ENCODE peak calls at places on chromosome 18, in five cellular contexts. G is PC-3, X is endodermal cell, J is MM.1S, R is left ventricle myocardium inferior. M is an unnamed sample.

GRCh38 chr18:11859282-11859797 is 8.1 kb downstream of the CHMP1B start:
- DNase-seq in G (peak), X (peak), J (no peak), R (no peak), M (no peak)

GRCh38 chr18:22191986-22192385 is 22.6 kb downstream of the GATA6 start:
- DNase-seq in G (no peak), X (peak), J (no peak), R (no peak), M (no peak)

GRCh38 chr18:45324489-45325111 is 290.7 kb upstream of the SLC14A2 start:
- DNase-seq in G (peak), X (peak), J (no peak), R (peak), M (no peak)

GRCh38 chr18:11801573-11801972 is 49.6 kb upstream of the CHMP1B start:
- DNase-seq in G (no peak), X (no peak), J (no peak), R (no peak), M (no peak)

GRCh38 chr18:48781041-48781989 is 169.4 kb downstream of the SMAD7 start:
- DNase-seq in G (no peak), X (no peak), J (no peak), R (peak), M (no peak)

GRCh38 chr18:38076346-38077053 is 510.9 kb upstream of the CELF4 start:
- DNase-seq in G (no peak), X (no peak), J (no peak), R (no peak), M (no peak)

GRCh38 chr18:22683196-22683676 is 249.9 kb upstream of the RBBP8 start:
- DNase-seq in G (peak), X (no peak), J (no peak), R (peak), M (no peak)

GRCh38 chr18:64592246-64592645 is 443.4 kb upstream of the LINC00305 start:
- DNase-seq in G (no peak), X (no peak), J (no peak), R (no peak), M (no peak)

GRCh38 chr18:77014538-77014937 is 118.0 kb downstream of the MBP start:
- DNase-seq in G (no peak), X (no peak), J (no peak), R (peak), M (no peak)

GRCh38 chr18:34707670-34708069 is 2.4 kb upstream of the DTNA start:
- DNase-seq in G (peak), X (peak), J (no peak), R (no peak), M (no peak)

GRCh38 chr18:58583569-58583968 is 45.3 kb downstream of the ALPK2 start:
- DNase-seq in G (no peak), X (no peak), J (no peak), R (no peak), M (no peak)

GRCh38 chr18:8526316-8526715 is 82.9 kb upstream of the RAB12 start:
- DNase-seq in G (no peak), X (no peak), J (no peak), R (no peak), M (no peak)

GRCh38 chr18:12518326-12518725 is 110.6 kb downstream of the PRELID3A start:
- DNase-seq in G (no peak), X (no peak), J (no peak), R (no peak), M (no peak)

GRCh38 chr18:44635546-44635945 is 45.1 kb upstream of the SETBP1 start:
- DNase-seq in G (no peak), X (no peak), J (no peak), R (no peak), M (no peak)

GRCh38 chr18:3400567-3401296 is 49.2 kb upstream of the TGIF1 start:
- DNase-seq in G (no peak), X (no peak), J (no peak), R (no peak), M (no peak)

GRCh38 chr18:34639662-34640061 is 70.4 kb upstream of the DTNA start:
- DNase-seq in G (no peak), X (no peak), J (no peak), R (no peak), M (no peak)

GRCh38 chr18:69974365-69974764 is 26.7 kb upstream of the CD226 start:
- DNase-seq in G (peak), X (no peak), J (no peak), R (no peak), M (no peak)

GRCh38 chr18:57906852-57907251 is 103.7 kb upstream of the ATP8B1 start:
- DNase-seq in G (peak), X (peak), J (no peak), R (no peak), M (no peak)

GRCh38 chr18:74901347-74902169 is 303.9 kb downstream of the ZNF407 start:
- DNase-seq in G (no peak), X (no peak), J (no peak), R (no peak), M (no peak)

GRCh38 chr18:9708057-9708881 is at the start of gene RAB31:
- DNase-seq in G (peak), X (peak), J (peak), R (peak), M (no peak)

GRCh38 chr18:8908792-8909510 is 193.5 kb upstream of the NDUFV2 start:
- DNase-seq in G (no peak), X (no peak), J (no peak), R (no peak), M (no peak)

GRCh38 chr18:66655407-66655806 is 51.5 kb upstream of the CDH19 start:
- DNase-seq in G (no peak), X (no peak), J (no peak), R (no peak), M (no peak)
- H3K4me3 ChIP-seq in G (no peak), X (no peak), J (no peak), R (no peak), M (no peak)

GRCh38 chr18:46950064-46950656 is 32.8 kb downstream of the KATNAL2 start:
- DNase-seq in G (peak), X (no peak), J (peak), R (no peak), M (no peak)
- TF ChIP-seq CTCF in G (peak), X (peak), J (peak), R (peak), M (peak)

DNA sequence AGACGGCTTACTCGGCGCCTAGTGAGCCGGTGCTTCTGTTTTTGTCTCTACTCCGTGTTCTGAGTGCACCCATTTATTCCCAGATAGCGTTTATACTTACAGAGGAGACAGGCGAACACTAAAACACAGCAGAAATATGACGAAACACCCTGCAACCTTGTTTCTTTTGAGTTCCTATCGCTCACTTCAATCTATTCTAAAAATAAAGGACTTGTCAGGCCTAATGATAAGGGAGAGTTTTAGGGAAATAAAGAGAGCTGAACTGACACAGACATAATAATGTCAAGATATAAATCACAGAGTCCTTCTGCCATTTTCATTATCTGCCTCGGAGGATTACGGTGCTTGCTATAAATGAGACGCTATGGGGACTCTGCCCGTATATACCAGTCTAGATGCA is 659.7 kb upstream of the SALL3 start:
- DNase-seq in G (no peak), X (no peak), J (no peak), R (no peak), M (no peak)
- H3K4me3 ChIP-seq in G (no peak), X (no peak), J (no peak), R (no peak), M (no peak)

GRCh38 chr18:51135795-51136194 is 61.7 kb downstream of the MEX3C start:
- DNase-seq in G (peak), X (peak), J (no peak), R (no peak), M (no peak)
- TF ChIP-seq CTCF in G (no peak), X (peak), J (peak), R (peak), M (peak)

GRCh38 chr18:79489048-79489899 is 93.5 kb downstream of the NFATC1 start:
- DNase-seq in G (no peak), X (no peak), J (no peak), R (peak), M (no peak)
- H3K4me3 ChIP-seq in G (no peak), X (no peak), J (no peak), R (no peak), M (no peak)

DNA sequence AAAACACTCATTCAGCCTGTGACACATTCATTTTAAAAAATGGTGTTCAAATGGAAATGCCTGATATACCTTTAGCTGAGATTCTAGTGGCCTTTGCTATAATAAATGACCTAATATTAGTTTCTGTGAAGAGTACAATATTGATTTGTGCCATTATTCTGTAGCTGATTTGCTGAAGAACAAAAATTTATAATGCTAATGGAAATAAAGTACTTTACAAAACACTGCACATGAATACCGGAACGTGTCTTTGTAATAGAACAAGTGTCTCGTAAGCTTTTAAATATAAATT is 138.7 kb downstream of the WDR7 start:
- DNase-seq in G (no peak), X (no peak), J (no peak), R (no peak), M (no peak)
- TF ChIP-seq CTCF in G (peak), X (peak), J (peak), R (no peak), M (no peak)

GRCh38 chr18:78980279-78980771 is 707 bp downstream of the SALL3 start:
- DNase-seq in G (no peak), X (peak), J (no peak), R (no peak), M (no peak)
- H3K4me3 ChIP-seq in G (no peak), X (peak), J (no peak), R (peak), M (no peak)

M was measured in GM12864.